ENCODE peak calls at places on chromosome 15, in five cellular contexts. L is adrenal gland; K is mammary epithelial cell; Y is neuronal stem cell; A is CD4-positive, CD25-positive, alpha-beta regulatory T cell. N is an unnamed sample.

GRCh38 chr15:99361541-99362185 is 110.4 kb downstream of the LRRC28 start:
- DNase-seq in L (no peak), K (peak; percentile 14), A (no peak), Y (no peak), N (no peak)

GRCh38 chr15:99619712-99620111 is 53.9 kb downstream of the MEF2A start:
- DNase-seq in Y (no peak), L (no peak), A (no peak), K (no peak), N (no peak)

GRCh38 chr15:73330206-73331051 is 38.3 kb downstream of the HCN4 start:
- DNase-seq in A (no peak), Y (no peak), K (no peak), L (no peak), N (no peak)

GRCh38 chr15:64596701-64597468 is 136.5 kb downstream of the ZNF609 start:
- DNase-seq in K (no peak), Y (peak; percentile 53), L (peak; percentile 84), A (peak; percentile 27), N (peak; percentile 20)

GRCh38 chr15:22778796-22779195 is 7.6 kb upstream of the NIPA1 start:
- DNase-seq in L (no peak), K (no peak), Y (no peak), A (no peak), N (no peak)

GRCh38 chr15:40769310-40770146 is at the start of gene C15orf62:
- DNase-seq in A (peak; percentile 34), K (peak; percentile 94), L (peak; percentile 73), Y (no peak), N (no peak)

GRCh38 chr15:40357723-40358491 is at the start of gene DISP2:
- DNase-seq in L (peak; percentile 91), A (peak; percentile 91), K (peak; percentile 71), Y (peak; percentile 90), N (peak; percentile 93)

GRCh38 chr15:70362911-70363310 is 265.2 kb upstream of the TLE3 start:
- DNase-seq in L (peak; percentile 53), Y (no peak), A (no peak), K (no peak), N (peak; percentile 70)

GRCh38 chr15:70327328-70328136 is 229.8 kb upstream of the TLE3 start:
- DNase-seq in Y (no peak), L (no peak), A (no peak), K (peak; percentile 65), N (no peak)

GRCh38 chr15:93477188-93477587 is 388.2 kb upstream of the RGMA start:
- DNase-seq in A (no peak), L (no peak), Y (peak; percentile 64), K (no peak), N (no peak)

GRCh38 chr15:59644757-59645156 is 12.6 kb downstream of the GTF2A2 start:
- DNase-seq in Y (no peak), A (no peak), L (no peak), K (no peak), N (no peak)

GRCh38 chr15:55917881-55918296 is 75.5 kb downstream of the NEDD4 start:
- DNase-seq in K (peak; percentile 86), A (peak; percentile 16), L (peak; percentile 38), Y (no peak), N (peak; percentile 15)

GRCh38 chr15:74790080-74790916 is 8.4 kb downstream of the CSK start:
- DNase-seq in L (peak; percentile 84), A (no peak), K (no peak), Y (no peak), N (no peak)

GRCh38 chr15:28096720-28097431 is 2.2 kb downstream of the OCA2 start:
- DNase-seq in L (no peak), K (no peak), Y (no peak), A (peak; percentile 19), N (no peak)

GRCh38 chr15:78129098-78130011 is 1.9 kb downstream of the CIB2 start:
- DNase-seq in A (no peak), L (peak; percentile 39), K (no peak), Y (no peak), N (no peak)

GRCh38 chr15:49155834-49156627 is 632 bp upstream of the COPS2 start:
- DNase-seq in K (peak; percentile 12), L (peak; percentile 11), A (no peak), Y (peak; percentile 17), N (no peak)

GRCh38 chr15:66071160-66071559 is 182.4 kb downstream of the MEGF11 start:
- DNase-seq in K (no peak), A (no peak), Y (no peak), L (no peak), N (peak; percentile 39)

GRCh38 chr15:26722621-26723160 is 50.2 kb downstream of the GABRB3 start:
- DNase-seq in A (no peak), K (no peak), Y (no peak), L (no peak), N (no peak)

GRCh38 chr15:65857718-65858402 is 11.4 kb upstream of the RAB11A start:
- DNase-seq in L (no peak), Y (no peak), K (no peak), A (no peak), N (no peak)

GRCh38 chr15:40072216-40072990 is 33.4 kb upstream of the SRP14 start:
- DNase-seq in A (no peak), K (no peak), L (no peak), Y (no peak), N (no peak)

DNA sequence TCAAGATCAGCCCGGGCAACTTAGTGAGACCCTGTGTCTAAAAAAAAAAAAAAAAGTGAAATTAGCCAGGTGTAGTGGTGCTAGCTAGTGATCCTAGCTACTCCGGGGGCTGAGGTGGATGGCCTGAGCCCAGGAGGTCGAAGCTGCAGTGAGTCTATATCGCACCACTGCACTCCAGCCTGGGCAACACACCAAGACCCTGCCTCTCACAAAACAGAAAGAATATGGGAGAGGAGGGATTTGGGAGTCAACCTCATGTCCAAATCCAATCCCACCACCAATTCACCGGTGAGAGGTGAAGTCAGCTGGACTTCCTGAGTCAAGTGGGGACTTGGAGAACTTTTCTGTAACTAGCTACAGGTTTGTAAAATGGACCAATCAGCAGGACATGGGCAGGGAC is 80.5 kb upstream of the MFGE8 start:
- DNase-seq in Y (no peak), K (no peak), A (no peak), L (no peak), N (no peak)
- H3K4me1 ChIP-seq in Y (peaks cover 8% of the 10 kb centered on the region), K (no peaks in the 10 kb centered on the region), A (no peaks in the 10 kb centered on the region), L (no peaks in the 10 kb centered on the region), N (no peaks in the 10 kb centered on the region)

GRCh38 chr15:29819979-29820801 is 2.1 kb downstream of the TJP1 start:
- DNase-seq in K (no peak), Y (no peak), A (no peak), L (no peak), N (no peak)
- H3K27ac ChIP-seq in K (peak overlapping the region; percentile 99), Y (no peak overlapping the region), A (no peak overlapping the region), L (no peak overlapping the region), N (peak overlapping the region; percentile 96)

DNA sequence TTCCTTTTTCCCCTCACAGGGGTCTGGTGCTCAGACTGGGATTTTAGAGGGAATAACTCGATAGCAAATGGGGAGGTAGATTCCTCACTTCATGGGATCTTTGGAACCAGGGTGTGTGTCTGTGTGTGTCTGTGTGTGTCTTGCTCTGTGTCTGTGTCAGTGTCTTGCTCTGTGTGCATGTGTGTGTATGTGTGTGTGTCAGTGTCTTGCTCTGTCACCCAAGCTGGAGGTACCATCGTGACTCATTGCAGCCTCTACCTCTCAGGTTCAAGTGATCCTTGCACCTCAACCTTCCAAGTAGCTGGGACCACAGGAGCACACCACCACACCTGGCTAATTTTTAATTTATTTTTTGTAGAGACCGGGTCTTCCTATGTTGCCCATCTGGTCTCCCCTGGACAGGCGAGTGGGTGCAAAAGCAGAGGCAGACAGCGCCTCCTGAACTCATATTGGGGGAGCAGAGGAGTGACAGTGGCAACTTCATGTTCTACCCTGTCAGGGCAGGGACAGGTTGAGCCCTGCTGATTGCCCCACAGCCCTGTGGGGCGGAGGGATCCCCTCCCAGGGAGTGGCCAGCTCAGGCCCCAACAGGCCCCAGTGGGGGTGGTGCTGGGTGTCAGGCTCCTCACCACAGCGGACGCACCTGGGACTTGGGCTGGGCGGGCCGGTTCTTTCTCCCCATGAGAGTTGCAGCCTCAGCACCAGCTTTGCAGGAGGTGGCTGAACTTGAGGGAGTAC is 10.4 kb upstream of the SEMA4B start:
- DNase-seq in Y (no peak), L (no peak), A (no peak), K (peak; percentile 94), N (no peak)
- H3K4me1 ChIP-seq in Y (peaks cover 6% of the 10 kb centered on the region), L (peaks cover 46% of the 10 kb centered on the region), A (peaks cover 23% of the 10 kb centered on the region), K (peaks cover 38% of the 10 kb centered on the region), N (peaks cover 64% of the 10 kb centered on the region)

GRCh38 chr15:82397817-82398216 is 31.8 kb upstream of the GOLGA6L9 start:
- DNase-seq in A (no peak), L (no peak), K (no peak), Y (no peak), N (no peak)

GRCh38 chr15:82393671-82394070 is 35.9 kb upstream of the GOLGA6L9 start:
- DNase-seq in L (no peak), A (no peak), Y (no peak), K (no peak), N (no peak)

DNA sequence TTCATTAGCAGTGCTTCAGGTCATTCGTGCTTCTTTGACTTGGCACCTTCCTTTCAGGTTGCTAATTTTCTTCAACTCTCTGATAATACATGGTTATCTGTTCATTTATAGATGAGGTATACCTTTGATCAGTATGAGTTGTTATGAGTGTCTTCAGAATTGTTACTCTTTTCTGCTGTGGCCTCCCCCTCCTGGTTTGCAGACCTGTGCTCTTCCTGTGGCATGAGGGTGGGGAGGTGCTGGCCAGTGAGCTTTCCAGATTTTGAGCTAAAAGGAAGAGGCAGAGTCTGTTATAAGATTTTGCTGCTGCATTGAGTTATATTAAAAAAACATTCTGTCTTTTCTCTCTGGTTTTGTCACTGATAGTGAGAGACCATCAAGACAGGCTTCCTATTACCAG is 30.8 kb upstream of the GOLGA6L9 start:
- DNase-seq in K (no peak), A (no peak), L (no peak), Y (no peak), N (no peak)
- H3K27ac ChIP-seq in K (no peak overlapping the region), A (no peak overlapping the region), L (no peak overlapping the region), Y (no peak overlapping the region), N (no peak overlapping the region)